ENCODE peak calls at places on chromosomes 16 and 17, in ten cellular contexts. One of them, this sample, is unnamed.

GRCh38 chr17:18191071-18191667 is 7.5 kb downstream of the ALKBH5 start:
- DNase-seq in ovary: no peak
- DNase-seq in AG09319: no peak
- DNase-seq in neural crest cell: no peak
- DNase-seq in progenitor cell of endocrine pancreas: no peak
- DNase-seq in A549: no peak
- DNase-seq in AG10803: no peak
- DNase-seq in heart left ventricle: peak
- DNase-seq in H9: no peak
- DNase-seq in WTC11: no peak
- DNase-seq in this sample: no peak

GRCh38 chr17:80260791-80261158 is at the start of gene RNF213:
- DNase-seq in ovary: peak
- DNase-seq in AG09319: no peak
- DNase-seq in neural crest cell: peak
- DNase-seq in progenitor cell of endocrine pancreas: peak
- DNase-seq in A549: no peak
- DNase-seq in AG10803: peak
- DNase-seq in heart left ventricle: peak
- DNase-seq in H9: peak
- DNase-seq in WTC11: peak
- DNase-seq in this sample: peak

GRCh38 chr17:21375757-21376584 is at the start of gene KCNJ12:
- DNase-seq in ovary: no peak
- DNase-seq in AG09319: no peak
- DNase-seq in neural crest cell: peak
- DNase-seq in progenitor cell of endocrine pancreas: no peak
- DNase-seq in A549: peak
- DNase-seq in AG10803: peak
- DNase-seq in heart left ventricle: peak
- DNase-seq in H9: peak
- DNase-seq in WTC11: peak
- DNase-seq in this sample: peak

GRCh38 chr16:88976359-88977027 is 514 bp downstream of the CBFA2T3 start:
- DNase-seq in ovary: no peak
- DNase-seq in AG09319: no peak
- DNase-seq in neural crest cell: no peak
- DNase-seq in progenitor cell of endocrine pancreas: no peak
- DNase-seq in A549: no peak
- DNase-seq in AG10803: no peak
- DNase-seq in heart left ventricle: no peak
- DNase-seq in H9: no peak
- DNase-seq in WTC11: no peak
- DNase-seq in this sample: no peak

GRCh38 chr17:17781591-17782424 is 55.0 kb downstream of the SREBF1 start:
- DNase-seq in ovary: peak
- DNase-seq in AG09319: peak
- DNase-seq in neural crest cell: peak
- DNase-seq in progenitor cell of endocrine pancreas: peak
- DNase-seq in A549: peak
- DNase-seq in AG10803: peak
- DNase-seq in heart left ventricle: peak
- DNase-seq in H9: peak
- DNase-seq in WTC11: peak
- DNase-seq in this sample: peak

GRCh38 chr17:49482144-49482817 is 12.8 kb upstream of the NGFR start:
- DNase-seq in ovary: no peak
- DNase-seq in AG09319: no peak
- DNase-seq in neural crest cell: no peak
- DNase-seq in progenitor cell of endocrine pancreas: no peak
- DNase-seq in A549: peak
- DNase-seq in AG10803: peak
- DNase-seq in heart left ventricle: no peak
- DNase-seq in H9: no peak
- DNase-seq in WTC11: no peak
- DNase-seq in this sample: no peak

GRCh38 chr16:2816751-2817495 is at the start of gene PRSS21:
- DNase-seq in ovary: no peak
- DNase-seq in AG09319: no peak
- DNase-seq in neural crest cell: no peak
- DNase-seq in progenitor cell of endocrine pancreas: no peak
- DNase-seq in A549: no peak
- DNase-seq in AG10803: no peak
- DNase-seq in heart left ventricle: no peak
- DNase-seq in H9: peak
- DNase-seq in WTC11: peak
- DNase-seq in this sample: no peak

GRCh38 chr16:81446318-81447275 is 2.0 kb downstream of the CMIP start:
- DNase-seq in ovary: no peak
- DNase-seq in AG09319: no peak
- DNase-seq in neural crest cell: no peak
- DNase-seq in progenitor cell of endocrine pancreas: no peak
- DNase-seq in A549: peak
- DNase-seq in AG10803: peak
- DNase-seq in heart left ventricle: no peak
- DNase-seq in H9: no peak
- DNase-seq in WTC11: no peak
- DNase-seq in this sample: no peak

GRCh38 chr16:79899316-79900110 is 299.0 kb upstream of the MAF start:
- DNase-seq in ovary: no peak
- DNase-seq in AG09319: no peak
- DNase-seq in neural crest cell: no peak
- DNase-seq in progenitor cell of endocrine pancreas: no peak
- DNase-seq in A549: no peak
- DNase-seq in AG10803: no peak
- DNase-seq in heart left ventricle: no peak
- DNase-seq in H9: no peak
- DNase-seq in WTC11: no peak
- DNase-seq in this sample: no peak

GRCh38 chr16:56953006-56953405 is 8.7 kb upstream of the CETP start:
- DNase-seq in ovary: no peak
- DNase-seq in AG09319: no peak
- DNase-seq in neural crest cell: no peak
- DNase-seq in progenitor cell of endocrine pancreas: no peak
- DNase-seq in A549: no peak
- DNase-seq in AG10803: no peak
- DNase-seq in heart left ventricle: no peak
- DNase-seq in H9: no peak
- DNase-seq in WTC11: no peak
- DNase-seq in this sample: no peak

GRCh38 chr17:72087876-72088275 is 32.9 kb upstream of the SOX9 start:
- DNase-seq in ovary: no peak
- DNase-seq in AG09319: no peak
- DNase-seq in neural crest cell: no peak
- DNase-seq in progenitor cell of endocrine pancreas: no peak
- DNase-seq in A549: no peak
- DNase-seq in AG10803: no peak
- DNase-seq in heart left ventricle: no peak
- DNase-seq in H9: no peak
- DNase-seq in WTC11: no peak
- DNase-seq in this sample: no peak

GRCh38 chr17:66676421-66676820 is 158.5 kb upstream of the CACNG5 start:
- DNase-seq in ovary: no peak
- DNase-seq in AG09319: no peak
- DNase-seq in neural crest cell: no peak
- DNase-seq in progenitor cell of endocrine pancreas: no peak
- DNase-seq in A549: peak
- DNase-seq in AG10803: no peak
- DNase-seq in heart left ventricle: no peak
- DNase-seq in H9: no peak
- DNase-seq in WTC11: no peak
- DNase-seq in this sample: no peak

GRCh38 chr17:82664701-82665182 is 16.5 kb upstream of the WDR45B start:
- DNase-seq in ovary: no peak
- DNase-seq in AG09319: no peak
- DNase-seq in neural crest cell: no peak
- DNase-seq in progenitor cell of endocrine pancreas: no peak
- DNase-seq in A549: no peak
- DNase-seq in AG10803: no peak
- DNase-seq in heart left ventricle: no peak
- DNase-seq in H9: no peak
- DNase-seq in WTC11: no peak
- DNase-seq in this sample: no peak

GRCh38 chr17:82666931-82667667 is 18.9 kb upstream of the WDR45B start:
- DNase-seq in ovary: no peak
- DNase-seq in AG09319: no peak
- DNase-seq in neural crest cell: no peak
- DNase-seq in progenitor cell of endocrine pancreas: no peak
- DNase-seq in A549: no peak
- DNase-seq in AG10803: no peak
- DNase-seq in heart left ventricle: no peak
- DNase-seq in H9: no peak
- DNase-seq in WTC11: no peak
- DNase-seq in this sample: no peak

GRCh38 chr17:82665226-82665625 is 17.0 kb upstream of the WDR45B start:
- DNase-seq in ovary: no peak
- DNase-seq in AG09319: no peak
- DNase-seq in neural crest cell: no peak
- DNase-seq in progenitor cell of endocrine pancreas: no peak
- DNase-seq in A549: no peak
- DNase-seq in AG10803: no peak
- DNase-seq in heart left ventricle: no peak
- DNase-seq in H9: no peak
- DNase-seq in WTC11: no peak
- DNase-seq in this sample: no peak

GRCh38 chr17:82664276-82664575 is 16.0 kb upstream of the WDR45B start:
- DNase-seq in ovary: no peak
- DNase-seq in AG09319: no peak
- DNase-seq in neural crest cell: no peak
- DNase-seq in progenitor cell of endocrine pancreas: no peak
- DNase-seq in A549: no peak
- DNase-seq in AG10803: no peak
- DNase-seq in heart left ventricle: no peak
- DNase-seq in H9: no peak
- DNase-seq in WTC11: no peak
- DNase-seq in this sample: no peak

DNA sequence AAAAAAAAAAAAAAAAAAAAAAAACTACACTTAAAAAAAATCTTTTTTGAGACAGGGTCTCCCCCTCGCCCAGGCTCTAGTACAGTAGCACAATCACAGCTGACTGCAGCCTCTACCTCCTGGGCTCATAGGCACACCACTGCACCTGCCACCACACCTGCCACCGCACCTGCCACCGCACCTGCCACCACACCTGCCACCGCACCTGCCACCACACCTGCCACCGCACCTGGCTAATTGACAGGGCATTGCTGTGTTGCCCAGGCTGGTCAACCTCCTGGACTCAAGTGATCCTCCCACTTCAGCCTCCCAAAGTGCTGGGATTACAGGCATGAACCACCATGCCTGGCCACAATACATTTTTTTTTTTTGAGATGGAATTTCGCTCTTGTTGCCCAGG is 17.6 kb upstream of the WDR45B start:
- DNase-seq in ovary: no peak
- DNase-seq in AG09319: no peak
- DNase-seq in neural crest cell: no peak
- DNase-seq in progenitor cell of endocrine pancreas: no peak
- DNase-seq in A549: no peak
- DNase-seq in AG10803: no peak
- DNase-seq in heart left ventricle: no peak
- DNase-seq in H9: no peak
- DNase-seq in WTC11: no peak
- DNase-seq in this sample: no peak
- TF ChIP-seq CTCF in ovary: no peak
- TF ChIP-seq CTCF in AG09319: no peak
- TF ChIP-seq CTCF in neural crest cell: no peak
- TF ChIP-seq CTCF in progenitor cell of endocrine pancreas: no peak
- TF ChIP-seq CTCF in A549: no peak
- TF ChIP-seq CTCF in AG10803: no peak
- TF ChIP-seq CTCF in heart left ventricle: no peak
- TF ChIP-seq CTCF in H9: no peak
- TF ChIP-seq CTCF in WTC11: no peak
- TF ChIP-seq CTCF in this sample: no peak

GRCh38 chr16:27203429-27204231 is at the start of gene KDM8:
- DNase-seq in ovary: peak
- DNase-seq in AG09319: peak
- DNase-seq in neural crest cell: peak
- DNase-seq in progenitor cell of endocrine pancreas: peak
- DNase-seq in A549: peak
- DNase-seq in AG10803: peak
- DNase-seq in heart left ventricle: peak
- DNase-seq in H9: peak
- DNase-seq in WTC11: peak
- DNase-seq in this sample: peak
- TF ChIP-seq CTCF in ovary: no peak
- TF ChIP-seq CTCF in AG09319: no peak
- TF ChIP-seq CTCF in neural crest cell: no peak
- TF ChIP-seq CTCF in progenitor cell of endocrine pancreas: no peak
- TF ChIP-seq CTCF in A549: no peak
- TF ChIP-seq CTCF in AG10803: no peak
- TF ChIP-seq CTCF in heart left ventricle: no peak
- TF ChIP-seq CTCF in H9: no peak
- TF ChIP-seq CTCF in WTC11: no peak
- TF ChIP-seq CTCF in this sample: no peak

DNA sequence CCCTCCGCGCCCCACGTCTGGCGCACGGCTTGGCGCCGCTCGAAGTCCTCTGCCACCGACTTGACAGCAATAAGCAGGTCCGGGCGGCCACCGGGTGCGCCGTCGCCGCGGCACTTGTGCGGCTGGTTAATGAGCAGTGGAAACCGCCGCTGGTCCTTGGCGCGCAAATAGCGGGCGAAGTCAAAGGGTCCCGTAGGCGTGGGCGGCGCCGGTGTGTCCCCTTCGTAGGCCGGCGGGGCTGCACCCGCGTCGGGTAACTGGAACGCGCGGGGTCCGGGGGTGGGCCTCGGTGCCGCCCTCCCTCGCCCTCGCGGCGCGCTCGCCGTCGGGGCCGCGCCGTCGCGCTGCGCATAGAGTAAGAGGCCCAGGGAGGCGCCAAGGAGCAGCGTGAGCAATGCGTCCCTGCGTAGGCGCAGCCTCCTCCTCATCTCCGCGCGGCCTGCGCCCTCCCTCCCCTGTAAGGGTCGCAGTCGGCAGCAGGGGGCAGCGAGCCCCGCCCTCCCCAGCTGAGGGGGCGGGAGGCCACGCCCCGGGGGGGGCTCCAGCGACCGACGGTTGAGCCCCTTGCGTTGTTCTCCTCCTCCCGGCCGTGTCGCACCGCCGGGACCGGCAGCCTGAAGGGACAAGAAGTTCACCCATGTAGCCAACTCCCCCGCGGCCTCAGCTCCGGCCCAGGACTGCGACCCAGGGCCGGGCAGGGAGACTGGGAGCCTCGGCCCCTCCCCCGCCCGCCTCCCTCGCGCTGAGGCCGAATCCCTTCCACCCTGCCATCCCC is 553 bp downstream of the B3GNT9 start:
- DNase-seq in ovary: peak
- DNase-seq in AG09319: no peak
- DNase-seq in neural crest cell: peak
- DNase-seq in progenitor cell of endocrine pancreas: no peak
- DNase-seq in A549: peak
- DNase-seq in AG10803: peak
- DNase-seq in heart left ventricle: peak
- DNase-seq in H9: peak
- DNase-seq in WTC11: peak
- DNase-seq in this sample: peak
- TF ChIP-seq CTCF in ovary: no peak
- TF ChIP-seq CTCF in AG09319: no peak
- TF ChIP-seq CTCF in neural crest cell: peak
- TF ChIP-seq CTCF in progenitor cell of endocrine pancreas: no peak
- TF ChIP-seq CTCF in A549: no peak
- TF ChIP-seq CTCF in AG10803: peak
- TF ChIP-seq CTCF in heart left ventricle: no peak
- TF ChIP-seq CTCF in H9: peak
- TF ChIP-seq CTCF in WTC11: no peak
- TF ChIP-seq CTCF in this sample: peak

GRCh38 chr16:87053016-87053982 is 263.9 kb downstream of the C16orf95 start:
- DNase-seq in ovary: no peak
- DNase-seq in AG09319: no peak
- DNase-seq in neural crest cell: no peak
- DNase-seq in progenitor cell of endocrine pancreas: no peak
- DNase-seq in A549: no peak
- DNase-seq in AG10803: no peak
- DNase-seq in heart left ventricle: no peak
- DNase-seq in H9: peak
- DNase-seq in WTC11: peak
- DNase-seq in this sample: peak
- TF ChIP-seq CTCF in ovary: no peak
- TF ChIP-seq CTCF in AG09319: no peak
- TF ChIP-seq CTCF in neural crest cell: peak
- TF ChIP-seq CTCF in progenitor cell of endocrine pancreas: peak
- TF ChIP-seq CTCF in A549: no peak
- TF ChIP-seq CTCF in AG10803: no peak
- TF ChIP-seq CTCF in heart left ventricle: no peak
- TF ChIP-seq CTCF in H9: peak
- TF ChIP-seq CTCF in WTC11: peak
- TF ChIP-seq CTCF in this sample: peak

This sample was measured in glutamatergic neuron.